ENCODE peak calls at places on chromosomes 3 and 15, in five cellular contexts. G is breast epithelium, Q is testis, N is astrocyte, S is AG10803. T is an unnamed sample.

GRCh38 chr3:46935168-46935858 is 41.2 kb downstream of the CCDC12 start:
- DNase-seq in G (peak; percentile 89), Q (peak; percentile 95), N (peak; percentile 95), S (peak; percentile 97), T (peak; percentile 98)

GRCh38 chr3:158058775-158059174 is 47.4 kb downstream of the SHOX2 start:
- DNase-seq in G (no peak), Q (no peak), N (no peak), S (no peak), T (no peak)

GRCh38 chr3:127770671-127771370 is 51.5 kb downstream of the MGLL start:
- DNase-seq in G (no peak), Q (no peak), N (no peak), S (peak; percentile 54), T (no peak)

GRCh38 chr15:34206016-34206415 is 3.9 kb downstream of the KATNBL1 start:
- DNase-seq in G (no peak), Q (no peak), N (peak; percentile 64), S (no peak), T (no peak)

GRCh38 chr3:156488771-156489170 is 66.1 kb downstream of the SSR3 start:
- DNase-seq in G (no peak), Q (no peak), N (peak; percentile 89), S (peak; percentile 35), T (no peak)

GRCh38 chr3:159971311-159971710 is 17.3 kb upstream of the IL12A start:
- DNase-seq in G (no peak), Q (no peak), N (no peak), S (no peak), T (no peak)

GRCh38 chr3:39935261-39935660 is 125.9 kb downstream of the MYRIP start:
- DNase-seq in G (no peak), Q (no peak), N (no peak), S (no peak), T (no peak)

GRCh38 chr3:46712191-46713047 is 5.2 kb downstream of the PRSS50 start:
- DNase-seq in G (no peak), Q (no peak), N (no peak), S (no peak), T (no peak)

GRCh38 chr3:11204697-11205397 is 50.6 kb downstream of the HRH1 start:
- DNase-seq in G (no peak), Q (no peak), N (peak; percentile 42), S (no peak), T (no peak)

GRCh38 chr3:71684752-71685151 is 40.5 kb downstream of the EIF4E3 start:
- DNase-seq in G (peak; percentile 57), Q (peak; percentile 48), N (peak; percentile 74), S (peak; percentile 86), T (peak; percentile 72)

GRCh38 chr3:46168583-46168982 is 39.5 kb downstream of the CCR1 start:
- DNase-seq in G (no peak), Q (no peak), N (peak; percentile 22), S (peak; percentile 73), T (peak; percentile 27)

GRCh38 chr15:48096813-48097212 is 24.0 kb upstream of the SLC24A5 start:
- DNase-seq in G (no peak), Q (no peak), N (peak; percentile 84), S (peak; percentile 71), T (peak; percentile 80)

GRCh38 chr3:19945405-19946290 is 1.2 kb upstream of the RAB5A start:
- DNase-seq in G (no peak), Q (peak; percentile 37), N (no peak), S (peak; percentile 14), T (no peak)

GRCh38 chr3:157248590-157249425 is 88.9 kb upstream of the CCNL1 start:
- DNase-seq in G (no peak), Q (peak; percentile 48), N (peak; percentile 93), S (peak; percentile 75), T (peak; percentile 77)

GRCh38 chr3:169772530-169772950 is 656 bp upstream of the MYNN start:
- DNase-seq in G (peak; percentile 83), Q (peak; percentile 81), N (peak; percentile 65), S (peak; percentile 71), T (peak; percentile 83)

GRCh38 chr3:181752202-181752671 is 40.5 kb downstream of the SOX2 start:
- DNase-seq in G (no peak), Q (no peak), N (peak; percentile 32), S (no peak), T (no peak)

GRCh38 chr3:169769287-169770181 is at the start of gene ACTRT3:
- DNase-seq in G (peak; percentile 29), Q (peak; percentile 75), N (peak; percentile 72), S (peak; percentile 73), T (peak; percentile 35)

GRCh38 chr3:51338632-51339031 is 46.5 kb upstream of the MANF start:
- DNase-seq in G (no peak), Q (no peak), N (no peak), S (no peak), T (no peak)

GRCh38 chr15:73941044-73941443 is 14.8 kb downstream of the LOXL1 start:
- DNase-seq in G (no peak), Q (no peak), N (peak; percentile 97), S (peak; percentile 98), T (peak; percentile 76)

GRCh38 chr15:53834214-53834613 is 74.8 kb upstream of the WDR72 start:
- DNase-seq in G (no peak), Q (no peak), N (no peak), S (no peak), T (no peak)

GRCh38 chr3:76610150-76610549 is 429.7 kb upstream of the ROBO2 start:
- DNase-seq in G (no peak), Q (no peak), N (no peak), S (no peak), T (no peak)

GRCh38 chr3:193939527-193939926 is 196.4 kb upstream of the HES1 start:
- DNase-seq in G (no peak), Q (no peak), N (no peak), S (no peak), T (no peak)

GRCh38 chr3:43288366-43288765 is 2.0 kb downstream of the SNRK start:
- DNase-seq in G (no peak), Q (no peak), N (peak; percentile 7), S (peak; percentile 25), T (peak; percentile 76)

GRCh38 chr3:170469151-170470062 is 50.7 kb downstream of the CLDN11 start:
- DNase-seq in G (no peak), Q (no peak), N (peak; percentile 74), S (peak; percentile 94), T (peak; percentile 89)

GRCh38 chr3:126927846-126928245 is 55.1 kb upstream of the PLXNA1 start:
- DNase-seq in G (no peak), Q (no peak), N (no peak), S (no peak), T (no peak)

GRCh38 chr15:61383421-61383820 is 154.3 kb upstream of the RORA start:
- DNase-seq in G (no peak), Q (no peak), N (peak; percentile 8), S (peak; percentile 95), T (peak; percentile 82)

GRCh38 chr15:69852482-69853275 is 245.0 kb downstream of the TLE3 start:
- DNase-seq in G (no peak), Q (no peak), N (peak; percentile 82), S (peak; percentile 51), T (peak; percentile 86)

GRCh38 chr3:197392961-197393360 is 94.5 kb upstream of the DLG1 start:
- DNase-seq in G (no peak), Q (no peak), N (peak; percentile 71), S (no peak), T (no peak)

GRCh38 chr3:45664558-45664957 is 24.6 kb upstream of the SACM1L start:
- DNase-seq in G (peak; percentile 56), Q (peak; percentile 69), N (no peak), S (no peak), T (peak; percentile 50)

GRCh38 chr3:65671004-65671403 is 367.7 kb downstream of the MAGI1 start:
- DNase-seq in G (no peak), Q (no peak), N (no peak), S (no peak), T (no peak)

GRCh38 chr3:101695779-101696372 is 9.4 kb upstream of the RPL24 start:
- DNase-seq in G (no peak), Q (peak; percentile 64), N (peak; percentile 25), S (peak; percentile 55), T (peak; percentile 65)

GRCh38 chr15:38650936-38651327 is 86.3 kb upstream of the RASGRP1 start:
- DNase-seq in G (no peak), Q (no peak), N (no peak), S (no peak), T (no peak)

GRCh38 chr3:101976473-101976872 is 127.2 kb downstream of the NFKBIZ start:
- DNase-seq in G (no peak), Q (no peak), N (peak; percentile 56), S (no peak), T (peak; percentile 64)

GRCh38 chr3:37072892-37073291 is 79.6 kb downstream of the MLH1 start:
- DNase-seq in G (no peak), Q (no peak), N (peak; percentile 86), S (peak; percentile 67), T (peak; percentile 89)

DNA sequence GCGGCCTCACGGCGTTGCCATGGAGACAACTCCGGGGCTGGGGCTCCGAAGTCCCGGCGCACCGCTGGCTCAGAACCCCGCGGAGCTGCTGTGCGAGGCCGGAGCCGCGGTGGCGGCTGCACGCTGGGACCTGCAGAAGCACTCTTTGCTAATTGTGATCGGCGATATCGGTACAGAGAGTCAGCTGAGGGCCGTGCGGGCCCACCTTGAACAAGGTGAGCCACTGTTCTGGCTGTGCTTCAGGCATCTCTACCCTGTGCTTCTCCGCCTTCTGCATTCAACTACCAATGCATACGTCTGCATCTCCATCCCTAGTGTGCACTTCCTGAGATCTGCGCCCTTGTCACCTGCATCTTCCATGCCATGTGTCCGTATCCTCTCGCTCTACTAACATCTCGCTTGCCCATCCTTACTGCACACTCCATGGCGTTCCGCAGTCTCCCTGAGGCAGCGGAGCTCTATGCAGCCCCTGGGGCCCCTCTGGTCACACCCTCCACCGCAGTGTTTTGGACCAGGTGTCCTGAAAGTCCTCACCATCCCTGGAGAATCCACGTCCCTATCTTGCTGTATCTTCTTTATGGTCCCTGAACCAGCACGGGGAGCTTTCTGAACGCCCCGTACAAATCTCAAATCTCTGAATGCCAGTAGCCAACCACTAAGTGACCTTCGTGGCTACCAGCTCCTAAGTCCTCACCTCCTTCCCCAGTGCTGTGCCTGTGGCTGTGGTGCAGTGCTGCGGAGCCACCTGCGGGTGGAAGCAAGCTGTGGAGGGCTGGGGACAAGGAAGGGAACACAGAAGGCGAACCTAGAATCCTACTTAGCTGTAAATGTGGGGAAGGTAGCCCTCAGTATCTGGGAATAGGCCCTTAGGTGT is 6.2 kb upstream of the MAP1A start:
- DNase-seq in G (no peak), Q (peak; percentile 66), N (no peak), S (no peak), T (no peak)
- TF ChIP-seq CTCF in G (no peak), Q (peak; percentile 32), N (no peak), S (peak; percentile 24), T (peak; percentile 33)

GRCh38 chr3:33139996-33140395 is 26.2 kb downstream of the CRTAP start:
- DNase-seq in G (no peak), Q (no peak), N (peak; percentile 63), S (no peak), T (peak; percentile 69)
- H3K4me3 ChIP-seq in G (no peak overlapping the region), Q (no peak overlapping the region), N (no peak overlapping the region), S (no peak overlapping the region), T (no peak overlapping the region)

DNA sequence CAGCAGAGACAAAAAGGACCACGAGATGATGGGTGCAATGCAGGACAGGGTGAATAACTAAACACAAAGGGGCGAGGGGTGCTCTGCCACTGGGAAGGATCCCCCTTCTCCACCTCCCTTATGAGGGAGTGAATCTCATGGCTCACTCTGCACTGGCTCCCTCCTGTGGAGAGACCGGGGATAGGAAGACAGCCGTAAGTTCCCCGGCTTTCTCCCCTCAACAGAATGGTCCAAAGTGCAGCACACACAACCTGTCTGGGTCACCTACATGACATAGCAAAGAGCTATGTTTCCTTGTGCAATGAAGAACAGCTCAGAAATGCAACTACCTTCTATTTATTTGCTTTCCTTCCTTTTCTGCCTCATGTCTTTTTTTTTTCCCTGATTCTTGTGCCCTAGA is 7.8 kb upstream of the ACSBG1 start:
- DNase-seq in G (no peak), Q (peak; percentile 45), N (no peak), S (no peak), T (no peak)
- TF ChIP-seq CTCF in G (no peak), Q (peak; percentile 29), N (peak; percentile 44), S (peak; percentile 57), T (peak; percentile 56)

GRCh38 chr3:78732471-78732870 is 1035.3 kb downstream of the ROBO1 start:
- DNase-seq in G (no peak), Q (no peak), N (no peak), S (no peak), T (no peak)
- H3K4me3 ChIP-seq in G (no peak overlapping the region), Q (no peak overlapping the region), N (no peak overlapping the region), S (no peak overlapping the region), T (no peak overlapping the region)